ENCODE peak calls at places on chromosome 10, in ten cellular contexts. One of them, this sample, is unnamed.

GRCh38 chr10:121662945-121663917 is 65.0 kb upstream of the FGFR2 start:
- DNase-seq in PC-9: no peak
- DNase-seq in spleen: no peak
- DNase-seq in cardiac muscle cell: peak
- DNase-seq in stomach: no peak
- DNase-seq in right cardiac atrium: no peak
- DNase-seq in prostate gland: no peak
- DNase-seq in gastrocnemius medialis: no peak
- DNase-seq in uterus: no peak
- DNase-seq in caudate nucleus: no peak
- DNase-seq in this sample: no peak

GRCh38 chr10:117684673-117685211 is 142.2 kb downstream of the EMX2 start:
- DNase-seq in PC-9: peak
- DNase-seq in spleen: no peak
- DNase-seq in cardiac muscle cell: no peak
- DNase-seq in stomach: peak
- DNase-seq in right cardiac atrium: peak
- DNase-seq in prostate gland: no peak
- DNase-seq in gastrocnemius medialis: peak
- DNase-seq in uterus: peak
- DNase-seq in caudate nucleus: no peak
- DNase-seq in this sample: no peak

GRCh38 chr10:90857635-90858488 is at the start of gene HTR7:
- DNase-seq in PC-9: peak
- DNase-seq in spleen: peak
- DNase-seq in cardiac muscle cell: peak
- DNase-seq in stomach: peak
- DNase-seq in right cardiac atrium: peak
- DNase-seq in prostate gland: peak
- DNase-seq in gastrocnemius medialis: no peak
- DNase-seq in uterus: peak
- DNase-seq in caudate nucleus: peak
- DNase-seq in this sample: no peak

GRCh38 chr10:43926875-43927406 is 278.3 kb upstream of the ZNF32 start:
- DNase-seq in PC-9: no peak
- DNase-seq in spleen: no peak
- DNase-seq in cardiac muscle cell: no peak
- DNase-seq in stomach: no peak
- DNase-seq in right cardiac atrium: no peak
- DNase-seq in prostate gland: peak
- DNase-seq in gastrocnemius medialis: no peak
- DNase-seq in uterus: no peak
- DNase-seq in caudate nucleus: no peak
- DNase-seq in this sample: no peak

GRCh38 chr10:90919683-90920574 is 958 bp downstream of the ANKRD1 start:
- DNase-seq in PC-9: no peak
- DNase-seq in spleen: no peak
- DNase-seq in cardiac muscle cell: no peak
- DNase-seq in stomach: no peak
- DNase-seq in right cardiac atrium: no peak
- DNase-seq in prostate gland: no peak
- DNase-seq in gastrocnemius medialis: no peak
- DNase-seq in uterus: no peak
- DNase-seq in caudate nucleus: no peak
- DNase-seq in this sample: no peak

GRCh38 chr10:112839928-112840654 is 110.0 kb upstream of the TCF7L2 start:
- DNase-seq in PC-9: no peak
- DNase-seq in spleen: no peak
- DNase-seq in cardiac muscle cell: no peak
- DNase-seq in stomach: no peak
- DNase-seq in right cardiac atrium: no peak
- DNase-seq in prostate gland: no peak
- DNase-seq in gastrocnemius medialis: no peak
- DNase-seq in uterus: no peak
- DNase-seq in caudate nucleus: no peak
- DNase-seq in this sample: no peak

GRCh38 chr10:14698487-14699170 is 76.1 kb downstream of the FAM107B start:
- DNase-seq in PC-9: no peak
- DNase-seq in spleen: no peak
- DNase-seq in cardiac muscle cell: no peak
- DNase-seq in stomach: no peak
- DNase-seq in right cardiac atrium: no peak
- DNase-seq in prostate gland: no peak
- DNase-seq in gastrocnemius medialis: no peak
- DNase-seq in uterus: no peak
- DNase-seq in caudate nucleus: no peak
- DNase-seq in this sample: no peak

GRCh38 chr10:49053053-49053997 is 62.0 kb downstream of the VSTM4 start:
- DNase-seq in PC-9: no peak
- DNase-seq in spleen: no peak
- DNase-seq in cardiac muscle cell: peak
- DNase-seq in stomach: no peak
- DNase-seq in right cardiac atrium: peak
- DNase-seq in prostate gland: peak
- DNase-seq in gastrocnemius medialis: no peak
- DNase-seq in uterus: no peak
- DNase-seq in caudate nucleus: no peak
- DNase-seq in this sample: no peak

GRCh38 chr10:60646966-60647796 is 131.1 kb upstream of the CDK1 start:
- DNase-seq in PC-9: peak
- DNase-seq in spleen: no peak
- DNase-seq in cardiac muscle cell: peak
- DNase-seq in stomach: no peak
- DNase-seq in right cardiac atrium: no peak
- DNase-seq in prostate gland: peak
- DNase-seq in gastrocnemius medialis: no peak
- DNase-seq in uterus: peak
- DNase-seq in caudate nucleus: no peak
- DNase-seq in this sample: peak

GRCh38 chr10:42781893-42782445 is 626 bp upstream of the BMS1 start:
- DNase-seq in PC-9: no peak
- DNase-seq in spleen: peak
- DNase-seq in cardiac muscle cell: no peak
- DNase-seq in stomach: no peak
- DNase-seq in right cardiac atrium: peak
- DNase-seq in prostate gland: no peak
- DNase-seq in gastrocnemius medialis: no peak
- DNase-seq in uterus: peak
- DNase-seq in caudate nucleus: no peak
- DNase-seq in this sample: no peak

GRCh38 chr10:104580321-104580720 is 60.8 kb upstream of the SORCS3 start:
- DNase-seq in PC-9: no peak
- DNase-seq in spleen: no peak
- DNase-seq in cardiac muscle cell: no peak
- DNase-seq in stomach: no peak
- DNase-seq in right cardiac atrium: peak
- DNase-seq in prostate gland: no peak
- DNase-seq in gastrocnemius medialis: no peak
- DNase-seq in uterus: no peak
- DNase-seq in caudate nucleus: peak
- DNase-seq in this sample: no peak

GRCh38 chr10:88987840-88988239 is 2.8 kb upstream of the FAS start:
- DNase-seq in PC-9: no peak
- DNase-seq in spleen: no peak
- DNase-seq in cardiac muscle cell: no peak
- DNase-seq in stomach: no peak
- DNase-seq in right cardiac atrium: no peak
- DNase-seq in prostate gland: no peak
- DNase-seq in gastrocnemius medialis: no peak
- DNase-seq in uterus: no peak
- DNase-seq in caudate nucleus: no peak
- DNase-seq in this sample: no peak

GRCh38 chr10:29140151-29140550 is 148.7 kb upstream of the LYZL1 start:
- DNase-seq in PC-9: no peak
- DNase-seq in spleen: no peak
- DNase-seq in cardiac muscle cell: no peak
- DNase-seq in stomach: no peak
- DNase-seq in right cardiac atrium: no peak
- DNase-seq in prostate gland: no peak
- DNase-seq in gastrocnemius medialis: no peak
- DNase-seq in uterus: no peak
- DNase-seq in caudate nucleus: no peak
- DNase-seq in this sample: no peak

GRCh38 chr10:97298223-97298571 is 5.8 kb upstream of the ARHGAP19 start:
- DNase-seq in PC-9: no peak
- DNase-seq in spleen: no peak
- DNase-seq in cardiac muscle cell: no peak
- DNase-seq in stomach: no peak
- DNase-seq in right cardiac atrium: no peak
- DNase-seq in prostate gland: no peak
- DNase-seq in gastrocnemius medialis: no peak
- DNase-seq in uterus: no peak
- DNase-seq in caudate nucleus: no peak
- DNase-seq in this sample: no peak

GRCh38 chr10:98340946-98341345 is 73.0 kb upstream of the LOXL4 start:
- DNase-seq in PC-9: no peak
- DNase-seq in spleen: no peak
- DNase-seq in cardiac muscle cell: peak
- DNase-seq in stomach: no peak
- DNase-seq in right cardiac atrium: peak
- DNase-seq in prostate gland: no peak
- DNase-seq in gastrocnemius medialis: no peak
- DNase-seq in uterus: no peak
- DNase-seq in caudate nucleus: no peak
- DNase-seq in this sample: no peak

GRCh38 chr10:130480491-130480890 is 344.3 kb downstream of the GLRX3 start:
- DNase-seq in PC-9: no peak
- DNase-seq in spleen: no peak
- DNase-seq in cardiac muscle cell: no peak
- DNase-seq in stomach: no peak
- DNase-seq in right cardiac atrium: no peak
- DNase-seq in prostate gland: no peak
- DNase-seq in gastrocnemius medialis: no peak
- DNase-seq in uterus: no peak
- DNase-seq in caudate nucleus: no peak
- DNase-seq in this sample: no peak

GRCh38 chr10:73965890-73966768 is 31.8 kb upstream of the VCL start:
- DNase-seq in PC-9: peak
- DNase-seq in spleen: no peak
- DNase-seq in cardiac muscle cell: peak
- DNase-seq in stomach: peak
- DNase-seq in right cardiac atrium: peak
- DNase-seq in prostate gland: peak
- DNase-seq in gastrocnemius medialis: peak
- DNase-seq in uterus: peak
- DNase-seq in caudate nucleus: peak
- DNase-seq in this sample: no peak
- H3K27ac ChIP-seq in PC-9: peak
- H3K27ac ChIP-seq in spleen: peak
- H3K27ac ChIP-seq in cardiac muscle cell: peak
- H3K27ac ChIP-seq in stomach: peak
- H3K27ac ChIP-seq in right cardiac atrium: peak
- H3K27ac ChIP-seq in prostate gland: peak
- H3K27ac ChIP-seq in gastrocnemius medialis: peak
- H3K27ac ChIP-seq in uterus: peak
- H3K27ac ChIP-seq in caudate nucleus: peak
- H3K27ac ChIP-seq in this sample: no peak

GRCh38 chr10:71217266-71218045 is 5.1 kb downstream of the UNC5B start:
- DNase-seq in PC-9: peak
- DNase-seq in spleen: peak
- DNase-seq in cardiac muscle cell: peak
- DNase-seq in stomach: no peak
- DNase-seq in right cardiac atrium: peak
- DNase-seq in prostate gland: no peak
- DNase-seq in gastrocnemius medialis: no peak
- DNase-seq in uterus: peak
- DNase-seq in caudate nucleus: peak
- DNase-seq in this sample: no peak
- H3K27ac ChIP-seq in PC-9: no peak
- H3K27ac ChIP-seq in spleen: peak
- H3K27ac ChIP-seq in cardiac muscle cell: peak
- H3K27ac ChIP-seq in stomach: peak
- H3K27ac ChIP-seq in right cardiac atrium: peak
- H3K27ac ChIP-seq in prostate gland: peak
- H3K27ac ChIP-seq in gastrocnemius medialis: no peak
- H3K27ac ChIP-seq in uterus: peak
- H3K27ac ChIP-seq in caudate nucleus: peak
- H3K27ac ChIP-seq in this sample: peak

GRCh38 chr10:125523347-125523746 is 159.6 kb downstream of the TEX36 start:
- DNase-seq in PC-9: no peak
- DNase-seq in spleen: no peak
- DNase-seq in cardiac muscle cell: no peak
- DNase-seq in stomach: no peak
- DNase-seq in right cardiac atrium: no peak
- DNase-seq in prostate gland: no peak
- DNase-seq in gastrocnemius medialis: no peak
- DNase-seq in uterus: no peak
- DNase-seq in caudate nucleus: no peak
- DNase-seq in this sample: no peak

GRCh38 chr10:125521721-125522680 is 161.0 kb downstream of the TEX36 start:
- DNase-seq in PC-9: no peak
- DNase-seq in spleen: no peak
- DNase-seq in cardiac muscle cell: no peak
- DNase-seq in stomach: no peak
- DNase-seq in right cardiac atrium: peak
- DNase-seq in prostate gland: no peak
- DNase-seq in gastrocnemius medialis: no peak
- DNase-seq in uterus: no peak
- DNase-seq in caudate nucleus: no peak
- DNase-seq in this sample: no peak

GRCh38 chr10:125515571-125515970 is 167.4 kb downstream of the TEX36 start:
- DNase-seq in PC-9: no peak
- DNase-seq in spleen: no peak
- DNase-seq in cardiac muscle cell: no peak
- DNase-seq in stomach: no peak
- DNase-seq in right cardiac atrium: no peak
- DNase-seq in prostate gland: no peak
- DNase-seq in gastrocnemius medialis: no peak
- DNase-seq in uterus: no peak
- DNase-seq in caudate nucleus: no peak
- DNase-seq in this sample: no peak

DNA sequence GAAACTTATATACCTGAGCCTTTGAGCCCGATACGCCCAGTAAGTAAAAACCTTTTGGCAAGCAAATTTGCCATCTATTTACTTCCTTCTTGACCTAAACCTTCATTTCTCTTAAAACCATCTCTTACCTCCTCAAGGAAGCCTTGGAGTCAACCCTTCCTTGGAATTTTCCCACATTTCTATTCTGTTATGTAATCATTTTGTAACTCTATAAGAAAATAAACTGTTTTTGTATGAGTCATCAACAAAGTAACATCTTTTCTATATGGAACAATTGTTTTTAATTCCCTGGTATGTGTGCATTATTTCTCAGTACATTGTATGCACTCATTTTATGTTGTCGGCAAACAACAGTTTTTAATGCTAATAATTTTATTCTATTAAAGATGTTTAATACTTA is 162.0 kb downstream of the TEX36 start:
- DNase-seq in PC-9: no peak
- DNase-seq in spleen: no peak
- DNase-seq in cardiac muscle cell: no peak
- DNase-seq in stomach: no peak
- DNase-seq in right cardiac atrium: no peak
- DNase-seq in prostate gland: no peak
- DNase-seq in gastrocnemius medialis: no peak
- DNase-seq in uterus: no peak
- DNase-seq in caudate nucleus: no peak
- DNase-seq in this sample: no peak
- H3K27ac ChIP-seq in PC-9: no peak
- H3K27ac ChIP-seq in spleen: no peak
- H3K27ac ChIP-seq in cardiac muscle cell: no peak
- H3K27ac ChIP-seq in stomach: no peak
- H3K27ac ChIP-seq in right cardiac atrium: no peak
- H3K27ac ChIP-seq in prostate gland: no peak
- H3K27ac ChIP-seq in gastrocnemius medialis: no peak
- H3K27ac ChIP-seq in uterus: no peak
- H3K27ac ChIP-seq in caudate nucleus: no peak
- H3K27ac ChIP-seq in this sample: no peak

GRCh38 chr10:3897156-3897555 is 112.1 kb upstream of the KLF6 start:
- DNase-seq in PC-9: no peak
- DNase-seq in spleen: no peak
- DNase-seq in cardiac muscle cell: no peak
- DNase-seq in stomach: no peak
- DNase-seq in right cardiac atrium: no peak
- DNase-seq in prostate gland: no peak
- DNase-seq in gastrocnemius medialis: no peak
- DNase-seq in uterus: no peak
- DNase-seq in caudate nucleus: no peak
- DNase-seq in this sample: no peak
- H3K27ac ChIP-seq in PC-9: no peak
- H3K27ac ChIP-seq in spleen: no peak
- H3K27ac ChIP-seq in cardiac muscle cell: no peak
- H3K27ac ChIP-seq in stomach: no peak
- H3K27ac ChIP-seq in right cardiac atrium: no peak
- H3K27ac ChIP-seq in prostate gland: no peak
- H3K27ac ChIP-seq in gastrocnemius medialis: no peak
- H3K27ac ChIP-seq in uterus: peak
- H3K27ac ChIP-seq in caudate nucleus: no peak
- H3K27ac ChIP-seq in this sample: no peak

This sample was measured in substantia nigra.